ENCODE peak calls at places on chromosomes 3 and 15, in six cellular contexts. U is NCI-H1092; N is stimulated activated CD4-positive, alpha-beta T cell treated with anti-CD3 and anti-CD28 coated beads, Interleukin-2, amount 100 ng/mL, for 48 hours; X is psoas muscle; Q is T1000; G is T-cell. J is an unnamed sample.

GRCh38 chr3:194458122-194458521 is 28.7 kb downstream of the ATP13A3 start:
- DNase-seq in U (no peak), N (no peak), X (no peak), Q (no peak), G (no peak), J (no peak)

GRCh38 chr15:62426387-62426956 is 261.4 kb upstream of the C2CD4B start:
- DNase-seq in U (no peak), N (no peak), X (peak; percentile 48), Q (no peak), G (no peak), J (no peak)

GRCh38 chr3:158105124-158105709 is 1.0 kb downstream of the SHOX2 start:
- DNase-seq in U (no peak), N (no peak), X (no peak), Q (peak; percentile 31), G (no peak), J (no peak)

GRCh38 chr3:172538368-172539264 is 15.4 kb upstream of the TNFSF10 start:
- DNase-seq in U (no peak), N (no peak), X (no peak), Q (no peak), G (no peak), J (no peak)

GRCh38 chr3:150022406-150023238 is 51.9 kb upstream of the PFN2 start:
- DNase-seq in U (no peak), N (no peak), X (no peak), Q (no peak), G (no peak), J (no peak)

GRCh38 chr3:84110787-84111186 is 848.0 kb upstream of the CADM2 start:
- DNase-seq in U (no peak), N (no peak), X (no peak), Q (no peak), G (no peak), J (no peak)

GRCh38 chr3:139388961-139389551 is 391 bp downstream of the COPB2 start:
- DNase-seq in U (no peak), N (peak; percentile 11), X (no peak), Q (no peak), G (peak; percentile 19), J (no peak)

GRCh38 chr3:41339758-41340157 is 140.5 kb downstream of the CTNNB1 start:
- DNase-seq in U (no peak), N (no peak), X (no peak), Q (no peak), G (no peak), J (no peak)

GRCh38 chr15:85581495-85581894 is 201.1 kb downstream of the AKAP13 start:
- DNase-seq in U (no peak), N (no peak), X (peak; percentile 64), Q (no peak), G (peak; percentile 48), J (no peak)

GRCh38 chr3:189941679-189942078 is 179.0 kb downstream of the P3H2 start:
- DNase-seq in U (no peak), N (no peak), X (no peak), Q (no peak), G (no peak), J (no peak)

GRCh38 chr15:47431501-47431900 is 285.8 kb upstream of the SEMA6D start:
- DNase-seq in U (no peak), N (no peak), X (no peak), Q (no peak), G (no peak), J (no peak)

GRCh38 chr3:180177255-180177654 is 140.5 kb upstream of the PEX5L start:
- DNase-seq in U (no peak), N (no peak), X (no peak), Q (no peak), G (no peak), J (no peak)

GRCh38 chr3:77468408-77469045 is 428.6 kb downstream of the ROBO2 start:
- DNase-seq in U (no peak), N (no peak), X (no peak), Q (no peak), G (no peak), J (no peak)

GRCh38 chr3:118559286-118559685 is 475.4 kb downstream of the IGSF11 start:
- DNase-seq in U (no peak), N (no peak), X (no peak), Q (no peak), G (no peak), J (no peak)

GRCh38 chr15:85030301-85031049 is 48.8 kb downstream of the PDE8A start:
- DNase-seq in U (no peak), N (no peak), X (no peak), Q (no peak), G (no peak), J (no peak)

GRCh38 chr3:188664795-188665194 is 507.0 kb upstream of the TPRG1 start:
- DNase-seq in U (no peak), N (no peak), X (no peak), Q (no peak), G (no peak), J (no peak)

GRCh38 chr15:37100109-37100873 is at the start of gene MEIS2:
- DNase-seq in U (peak; percentile 65), N (no peak), X (peak; percentile 92), Q (peak; percentile 74), G (no peak), J (peak; percentile 90)

GRCh38 chr15:75176404-75176761 is 25.3 kb upstream of the C15orf39 start:
- DNase-seq in U (no peak), N (no peak), X (no peak), Q (no peak), G (no peak), J (no peak)

GRCh38 chr3:70832035-70832795 is 519.8 kb upstream of the MDFIC2 start:
- DNase-seq in U (no peak), N (no peak), X (no peak), Q (peak; percentile 37), G (no peak), J (no peak)

GRCh38 chr3:140176526-140176925 is 241.5 kb downstream of the CLSTN2 start:
- DNase-seq in U (no peak), N (no peak), X (no peak), Q (no peak), G (no peak), J (no peak)

GRCh38 chr15:65110676-65111292 is 4.2 kb downstream of the UBAP1L start:
- DNase-seq in U (no peak), N (no peak), X (no peak), Q (no peak), G (no peak), J (no peak)

GRCh38 chr15:85164841-85165466 is 183.3 kb downstream of the PDE8A start:
- DNase-seq in U (no peak), N (no peak), X (no peak), Q (no peak), G (no peak), J (no peak)

GRCh38 chr3:20121088-20121487 is 64.9 kb downstream of the SGO1 start:
- DNase-seq in U (no peak), N (no peak), X (no peak), Q (no peak), G (no peak), J (no peak)

GRCh38 chr3:126490619-126491018 is 14.9 kb upstream of the ZXDC start:
- DNase-seq in U (no peak), N (no peak), X (no peak), Q (no peak), G (no peak), J (peak; percentile 20)

GRCh38 chr15:67883228-67883773 is 43.5 kb upstream of the RNU6-1 start:
- DNase-seq in U (no peak), N (no peak), X (no peak), Q (no peak), G (no peak), J (no peak)

GRCh38 chr3:10529809-10530208 is 24.4 kb upstream of the ATP2B2 start:
- DNase-seq in U (no peak), N (no peak), X (no peak), Q (no peak), G (no peak), J (no peak)

GRCh38 chr3:151011427-151011826 is 38.9 kb upstream of the CLRN1 start:
- DNase-seq in U (no peak), N (no peak), X (no peak), Q (no peak), G (no peak), J (no peak)

GRCh38 chr15:53009093-53009492 is 219.0 kb upstream of the ONECUT1 start:
- DNase-seq in U (no peak), N (no peak), X (no peak), Q (no peak), G (no peak), J (no peak)

GRCh38 chr3:113832477-113833164 is 6.0 kb upstream of the GRAMD1C start:
- DNase-seq in U (no peak), N (no peak), X (no peak), Q (no peak), G (no peak), J (no peak)

J was measured in SHP77.